ENCODE peak calls at places on chromosomes 1 and 21, in six cellular contexts. One of them, this sample, is unnamed.

GRCh38 chr1:48442864-48443619 is 29.0 kb downstream of the SPATA6 start:
- DNase-seq in breast epithelium: no peak
- DNase-seq in sigmoid colon: no peak
- DNase-seq in prostate gland: no peak
- DNase-seq in transverse colon: peak; percentile 30
- DNase-seq in HCT116: no peak
- DNase-seq in this sample: no peak

GRCh38 chr1:45840704-45841103 is 37.3 kb downstream of the MAST2 start:
- DNase-seq in transverse colon: no peak
- DNase-seq in sigmoid colon: no peak
- DNase-seq in breast epithelium: no peak
- DNase-seq in prostate gland: no peak
- DNase-seq in HCT116: no peak
- DNase-seq in this sample: no peak

GRCh38 chr1:212614398-212615091 is 6.0 kb downstream of the ATF3 start:
- DNase-seq in transverse colon: no peak
- DNase-seq in prostate gland: no peak
- DNase-seq in breast epithelium: no peak
- DNase-seq in sigmoid colon: no peak
- DNase-seq in HCT116: no peak
- DNase-seq in this sample: no peak

GRCh38 chr1:30684881-30685795 is 38.2 kb downstream of the MATN1 start:
- DNase-seq in sigmoid colon: peak; percentile 68
- DNase-seq in transverse colon: peak; percentile 78
- DNase-seq in breast epithelium: peak; percentile 80
- DNase-seq in prostate gland: peak; percentile 79
- DNase-seq in HCT116: peak; percentile 90
- DNase-seq in this sample: no peak

GRCh38 chr1:154764181-154764580 is 105.9 kb downstream of the KCNN3 start:
- DNase-seq in prostate gland: no peak
- DNase-seq in breast epithelium: no peak
- DNase-seq in transverse colon: no peak
- DNase-seq in HCT116: no peak
- DNase-seq in sigmoid colon: no peak
- DNase-seq in this sample: no peak

GRCh38 chr1:89525169-89525855 is 683 bp downstream of the LRRC8B start:
- DNase-seq in prostate gland: peak; percentile 36
- DNase-seq in HCT116: peak; percentile 37
- DNase-seq in breast epithelium: no peak
- DNase-seq in transverse colon: no peak
- DNase-seq in sigmoid colon: peak; percentile 69
- DNase-seq in this sample: no peak

GRCh38 chr1:110674337-110675059 is at the start of gene KCNA3:
- DNase-seq in HCT116: no peak
- DNase-seq in breast epithelium: peak; percentile 49
- DNase-seq in transverse colon: peak; percentile 65
- DNase-seq in prostate gland: no peak
- DNase-seq in sigmoid colon: no peak
- DNase-seq in this sample: no peak

GRCh38 chr21:32958288-32958992 is 67.3 kb upstream of the OLIG2 start:
- DNase-seq in sigmoid colon: no peak
- DNase-seq in prostate gland: no peak
- DNase-seq in breast epithelium: no peak
- DNase-seq in transverse colon: no peak
- DNase-seq in HCT116: no peak
- DNase-seq in this sample: no peak

GRCh38 chr1:14742181-14742980 is 143.9 kb downstream of the KAZN start:
- DNase-seq in transverse colon: no peak
- DNase-seq in prostate gland: no peak
- DNase-seq in sigmoid colon: no peak
- DNase-seq in HCT116: peak; percentile 79
- DNase-seq in breast epithelium: no peak
- DNase-seq in this sample: no peak

GRCh38 chr1:47571161-47571560 is 133.3 kb downstream of the FOXD2 start:
- DNase-seq in breast epithelium: no peak
- DNase-seq in HCT116: no peak
- DNase-seq in prostate gland: no peak
- DNase-seq in transverse colon: no peak
- DNase-seq in sigmoid colon: no peak
- DNase-seq in this sample: no peak

GRCh38 chr21:26583737-26584136 is 10.7 kb upstream of the CYYR1 start:
- DNase-seq in breast epithelium: no peak
- DNase-seq in prostate gland: no peak
- DNase-seq in sigmoid colon: no peak
- DNase-seq in HCT116: no peak
- DNase-seq in transverse colon: no peak
- DNase-seq in this sample: no peak

GRCh38 chr21:42684109-42684916 is 30.9 kb downstream of the PDE9A start:
- DNase-seq in sigmoid colon: peak; percentile 77
- DNase-seq in prostate gland: no peak
- DNase-seq in transverse colon: no peak
- DNase-seq in breast epithelium: no peak
- DNase-seq in HCT116: no peak
- DNase-seq in this sample: no peak

GRCh38 chr1:247411583-247412295 is 4.2 kb upstream of the NLRP3 start:
- DNase-seq in HCT116: no peak
- DNase-seq in transverse colon: no peak
- DNase-seq in prostate gland: no peak
- DNase-seq in breast epithelium: no peak
- DNase-seq in sigmoid colon: no peak
- DNase-seq in this sample: no peak

GRCh38 chr1:247406014-247406656 is 9.8 kb upstream of the NLRP3 start:
- DNase-seq in sigmoid colon: no peak
- DNase-seq in breast epithelium: no peak
- DNase-seq in prostate gland: no peak
- DNase-seq in transverse colon: no peak
- DNase-seq in HCT116: no peak
- DNase-seq in this sample: no peak

GRCh38 chr1:247407978-247408560 is 7.9 kb upstream of the NLRP3 start:
- DNase-seq in transverse colon: no peak
- DNase-seq in breast epithelium: no peak
- DNase-seq in HCT116: no peak
- DNase-seq in sigmoid colon: no peak
- DNase-seq in prostate gland: no peak
- DNase-seq in this sample: no peak

GRCh38 chr1:247407180-247407616 is 8.8 kb upstream of the NLRP3 start:
- DNase-seq in breast epithelium: no peak
- DNase-seq in transverse colon: peak; percentile 37
- DNase-seq in HCT116: no peak
- DNase-seq in prostate gland: no peak
- DNase-seq in sigmoid colon: peak; percentile 72
- DNase-seq in this sample: no peak

GRCh38 chr1:247409869-247410544 is 6.0 kb upstream of the NLRP3 start:
- DNase-seq in sigmoid colon: no peak
- DNase-seq in HCT116: no peak
- DNase-seq in prostate gland: no peak
- DNase-seq in breast epithelium: no peak
- DNase-seq in transverse colon: no peak
- DNase-seq in this sample: no peak
- H3K4me3 ChIP-seq in sigmoid colon: no peak overlapping the region
- H3K4me3 ChIP-seq in HCT116: no peak overlapping the region
- H3K4me3 ChIP-seq in prostate gland: no peak overlapping the region
- H3K4me3 ChIP-seq in breast epithelium: no peak overlapping the region
- H3K4me3 ChIP-seq in transverse colon: no peak overlapping the region
- H3K4me3 ChIP-seq in this sample: no peak overlapping the region

GRCh38 chr1:26109229-26110164 is 2.1 kb upstream of the PDIK1L start:
- DNase-seq in sigmoid colon: no peak
- DNase-seq in prostate gland: no peak
- DNase-seq in transverse colon: no peak
- DNase-seq in breast epithelium: no peak
- DNase-seq in HCT116: no peak
- DNase-seq in this sample: no peak

GRCh38 chr1:26111530-26112406 is at the start of gene PDIK1L:
- DNase-seq in breast epithelium: peak; percentile 93
- DNase-seq in HCT116: peak; percentile 93
- DNase-seq in prostate gland: peak; percentile 92
- DNase-seq in sigmoid colon: peak; percentile 96
- DNase-seq in transverse colon: peak; percentile 95
- DNase-seq in this sample: peak; percentile 22

GRCh38 chr1:26112407-26112775 is 767 bp downstream of the PDIK1L start:
- DNase-seq in breast epithelium: no peak
- DNase-seq in sigmoid colon: no peak
- DNase-seq in prostate gland: no peak
- DNase-seq in HCT116: no peak
- DNase-seq in transverse colon: no peak
- DNase-seq in this sample: no peak

GRCh38 chr1:26110731-26111529 is 694 bp upstream of the PDIK1L start:
- DNase-seq in HCT116: peak; percentile 48
- DNase-seq in prostate gland: peak; percentile 75
- DNase-seq in sigmoid colon: peak; percentile 88
- DNase-seq in breast epithelium: peak; percentile 75
- DNase-seq in transverse colon: peak; percentile 89
- DNase-seq in this sample: no peak

GRCh38 chr1:26114165-26114927 is 2.7 kb downstream of the PDIK1L start:
- DNase-seq in transverse colon: no peak
- DNase-seq in breast epithelium: no peak
- DNase-seq in prostate gland: no peak
- DNase-seq in HCT116: no peak
- DNase-seq in sigmoid colon: no peak
- DNase-seq in this sample: no peak
- TF ChIP-seq POLR2AphosphoS5 in transverse colon: no peak
- TF ChIP-seq POLR2AphosphoS5 in breast epithelium: no peak
- TF ChIP-seq POLR2AphosphoS5 in prostate gland: peak; percentile 67
- TF ChIP-seq POLR2AphosphoS5 in HCT116: no peak
- TF ChIP-seq POLR2AphosphoS5 in sigmoid colon: no peak
- TF ChIP-seq POLR2AphosphoS5 in this sample: no peak

GRCh38 chr1:2415801-2416208 is 3.4 kb upstream of the PEX10 start:
- DNase-seq in breast epithelium: no peak
- DNase-seq in transverse colon: peak; percentile 74
- DNase-seq in prostate gland: peak; percentile 22
- DNase-seq in sigmoid colon: no peak
- DNase-seq in HCT116: no peak
- DNase-seq in this sample: no peak

GRCh38 chr1:2413495-2414296 is 1.3 kb upstream of the PEX10 start:
- DNase-seq in HCT116: no peak
- DNase-seq in prostate gland: no peak
- DNase-seq in breast epithelium: no peak
- DNase-seq in sigmoid colon: no peak
- DNase-seq in transverse colon: peak; percentile 31
- DNase-seq in this sample: no peak

GRCh38 chr1:2414297-2414958 is 2.1 kb upstream of the PEX10 start:
- DNase-seq in transverse colon: peak; percentile 87
- DNase-seq in prostate gland: peak; percentile 69
- DNase-seq in HCT116: no peak
- DNase-seq in breast epithelium: peak; percentile 78
- DNase-seq in sigmoid colon: peak; percentile 88
- DNase-seq in this sample: no peak

GRCh38 chr1:2416403-2416802 is 4.0 kb upstream of the PEX10 start:
- DNase-seq in transverse colon: peak; percentile 73
- DNase-seq in sigmoid colon: no peak
- DNase-seq in prostate gland: peak; percentile 69
- DNase-seq in breast epithelium: peak; percentile 79
- DNase-seq in HCT116: no peak
- DNase-seq in this sample: no peak

DNA sequence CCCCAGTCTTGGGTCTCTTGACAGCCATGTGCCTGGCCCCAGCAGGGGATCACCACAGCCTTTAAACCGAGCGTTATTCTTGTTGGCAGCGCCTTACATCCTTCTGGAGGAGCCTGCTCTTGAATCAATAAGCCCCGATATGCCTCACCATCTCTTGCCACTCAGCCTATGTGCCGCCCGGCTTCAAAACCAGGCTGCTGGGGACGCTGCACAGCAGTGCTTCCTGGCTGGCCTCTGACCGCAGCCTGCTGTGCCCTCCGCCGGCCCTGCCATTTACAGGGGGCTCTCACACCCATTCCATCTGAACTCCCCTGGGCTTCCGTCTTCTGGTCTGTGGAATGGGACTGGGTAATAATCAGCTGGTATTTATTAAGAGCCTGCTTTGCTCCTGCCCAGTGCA is 3.0 kb upstream of the PEX10 start:
- DNase-seq in breast epithelium: no peak
- DNase-seq in sigmoid colon: no peak
- DNase-seq in prostate gland: no peak
- DNase-seq in transverse colon: no peak
- DNase-seq in HCT116: no peak
- DNase-seq in this sample: no peak
- H3K27ac ChIP-seq in breast epithelium: peak overlapping the region; percentile 71
- H3K27ac ChIP-seq in sigmoid colon: no peak overlapping the region
- H3K27ac ChIP-seq in prostate gland: peak overlapping the region; percentile 85
- H3K27ac ChIP-seq in transverse colon: peak overlapping the region; percentile 78
- H3K27ac ChIP-seq in HCT116: no peak overlapping the region
- H3K27ac ChIP-seq in this sample: no peak overlapping the region

GRCh38 chr1:156767101-156767878 is at the start of gene PRCC:
- DNase-seq in HCT116: peak; percentile 99
- DNase-seq in sigmoid colon: peak; percentile 99
- DNase-seq in breast epithelium: peak; percentile 97
- DNase-seq in transverse colon: peak; percentile 98
- DNase-seq in prostate gland: peak; percentile 99
- DNase-seq in this sample: peak; percentile 100
- H3K4me3 ChIP-seq in HCT116: peak within 1 kb of the TSS; percentile 74
- H3K4me3 ChIP-seq in sigmoid colon: peak within 1 kb of the TSS; percentile 99
- H3K4me3 ChIP-seq in breast epithelium: peak within 1 kb of the TSS; percentile 95
- H3K4me3 ChIP-seq in transverse colon: peak within 1 kb of the TSS; percentile 94
- H3K4me3 ChIP-seq in prostate gland: peak within 1 kb of the TSS; percentile 69
- H3K4me3 ChIP-seq in this sample: peak within 1 kb of the TSS; percentile 84

DNA sequence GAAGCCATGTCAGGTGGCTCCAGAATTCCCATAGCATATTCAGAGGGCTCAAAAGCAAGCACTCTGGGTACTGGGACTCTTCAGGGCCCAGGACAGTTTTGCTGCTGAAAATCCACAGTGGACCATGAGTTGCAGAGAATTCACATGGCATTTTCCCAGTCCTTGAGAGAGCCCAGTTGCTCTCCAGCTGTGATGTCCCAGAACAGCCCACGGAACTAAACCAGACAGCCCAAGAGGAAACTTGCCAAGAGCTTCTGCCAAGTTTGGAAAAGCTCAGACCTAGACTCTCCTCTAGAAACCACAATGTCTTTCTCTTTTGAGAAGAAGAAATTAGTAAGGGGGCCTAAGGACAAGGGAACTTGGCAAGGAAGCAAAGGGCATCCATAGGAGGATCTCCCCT is 69.4 kb downstream of the RGS2 start:
- DNase-seq in sigmoid colon: peak; percentile 89
- DNase-seq in HCT116: no peak
- DNase-seq in breast epithelium: no peak
- DNase-seq in prostate gland: no peak
- DNase-seq in transverse colon: peak; percentile 31
- DNase-seq in this sample: no peak
- TF ChIP-seq POLR2AphosphoS5 in sigmoid colon: peak; percentile 89
- TF ChIP-seq POLR2AphosphoS5 in HCT116: no peak
- TF ChIP-seq POLR2AphosphoS5 in breast epithelium: no peak
- TF ChIP-seq POLR2AphosphoS5 in prostate gland: no peak
- TF ChIP-seq POLR2AphosphoS5 in transverse colon: peak; percentile 44
- TF ChIP-seq POLR2AphosphoS5 in this sample: no peak

This sample was measured in SK-N-MC.